ENCODE peak calls at places on chromosomes 16 and 17, in seven cellular contexts. B is sigmoid colon, T is smooth muscle cell of the brain vasculature, R is globus pallidus, E is MG63, S is AG08395, F is AG09309. I is an unnamed sample.

GRCh38 chr16:52363082-52363481 is 183.9 kb downstream of the TOX3 start:
- DNase-seq in B (no peak), R (no peak), F (no peak), T (no peak), E (no peak), S (no peak), I (no peak)

GRCh38 chr16:85527767-85528297 is 85.3 kb upstream of the GSE1 start:
- DNase-seq in F (no peak), E (no peak), S (no peak), B (no peak), R (no peak), T (no peak), I (no peak)

GRCh38 chr16:84751947-84752346 is 52.1 kb downstream of the USP10 start:
- DNase-seq in B (no peak), E (no peak), S (no peak), R (no peak), F (peak), T (no peak), I (peak)

GRCh38 chr16:12664334-12664733 is 139.4 kb downstream of the CPPED1 start:
- DNase-seq in B (no peak), R (no peak), F (no peak), T (no peak), E (no peak), S (no peak), I (no peak)

GRCh38 chr16:67668495-67669157 is 2.0 kb downstream of the C16orf86 start:
- DNase-seq in B (no peak), S (no peak), T (no peak), R (no peak), F (no peak), E (no peak), I (no peak)

GRCh38 chr17:34024303-34025178 is 230.5 kb upstream of the CCL2 start:
- DNase-seq in F (no peak), R (no peak), E (no peak), B (no peak), T (no peak), S (no peak), I (no peak)

GRCh38 chr16:51152691-51153261 is 1.7 kb upstream of the SALL1 start:
- DNase-seq in S (peak), R (peak), E (no peak), T (no peak), B (no peak), F (no peak), I (no peak)

GRCh38 chr17:76753061-76753961 is 15.4 kb downstream of the MFSD11 start:
- DNase-seq in B (no peak), T (no peak), F (no peak), R (no peak), E (no peak), S (no peak), I (no peak)

GRCh38 chr16:15460601-15461000 is 26.2 kb downstream of the BMERB1 start:
- DNase-seq in R (no peak), F (no peak), E (no peak), T (no peak), B (no peak), S (no peak), I (no peak)

GRCh38 chr17:42337442-42337841 is 49.1 kb downstream of the STAT5A start:
- DNase-seq in B (no peak), E (no peak), T (no peak), F (peak), R (no peak), S (peak), I (no peak)

GRCh38 chr16:27326738-27327585 is 13.2 kb downstream of the IL4R start:
- DNase-seq in B (peak), F (peak), S (peak), T (peak), R (no peak), E (peak), I (peak)

GRCh38 chr16:27752241-27752640 is 202.3 kb downstream of the KATNIP start:
- DNase-seq in B (no peak), T (no peak), F (no peak), S (no peak), R (no peak), E (no peak), I (no peak)

GRCh38 chr16:23635958-23636357 is 5.2 kb downstream of the PALB2 start:
- DNase-seq in T (no peak), S (no peak), F (no peak), E (no peak), R (no peak), B (no peak), I (no peak)

GRCh38 chr16:55478827-55479559 is at the start of gene MMP2:
- DNase-seq in F (no peak), S (peak), R (no peak), T (peak), B (peak), E (peak), I (no peak)

GRCh38 chr17:29068828-29069227 is 25.9 kb downstream of the PIPOX start:
- DNase-seq in R (peak), B (no peak), T (no peak), E (peak), F (no peak), S (no peak), I (no peak)

GRCh38 chr17:73346763-73347162 is 35.0 kb upstream of the CDC42EP4 start:
- DNase-seq in E (no peak), S (no peak), R (no peak), T (no peak), F (no peak), B (no peak), I (no peak)

GRCh38 chr17:56468840-56469239 is 124.7 kb upstream of the NOG start:
- DNase-seq in B (no peak), E (no peak), T (no peak), F (no peak), R (no peak), S (no peak), I (no peak)

GRCh38 chr17:75490953-75491649 is 24.2 kb downstream of the CASKIN2 start:
- DNase-seq in E (no peak), F (no peak), B (no peak), T (no peak), S (no peak), R (no peak), I (no peak)

GRCh38 chr17:79741751-79742588 is 11.2 kb downstream of the ENPP7 start:
- DNase-seq in R (peak), S (peak), E (peak), B (peak), F (no peak), T (no peak), I (peak)

GRCh38 chr17:80826955-80827645 is 164.5 kb upstream of the CHMP6 start:
- DNase-seq in S (peak), B (peak), T (peak), E (peak), F (peak), R (peak), I (no peak)

GRCh38 chr17:74280093-74280513 is 6.1 kb downstream of the DNAI2 start:
- DNase-seq in S (no peak), B (no peak), E (no peak), T (no peak), R (no peak), F (no peak), I (peak)

GRCh38 chr16:22645868-22646267 is 135.2 kb downstream of the NPIPB5 start:
- DNase-seq in E (no peak), B (no peak), S (no peak), F (no peak), T (no peak), R (no peak), I (no peak)

GRCh38 chr16:67157892-67158635 is 1.6 kb downstream of the TRADD start:
- DNase-seq in T (no peak), S (no peak), B (no peak), F (no peak), R (no peak), E (no peak), I (no peak)

GRCh38 chr17:1643293-1643998 is 2.1 kb downstream of the SCARF1 start:
- DNase-seq in B (no peak), S (no peak), R (no peak), F (no peak), T (no peak), E (no peak), I (peak)

GRCh38 chr16:78096386-78096785 is 3.1 kb upstream of the WWOX start:
- DNase-seq in F (no peak), R (no peak), B (no peak), T (no peak), S (no peak), E (no peak), I (no peak)

GRCh38 chr16:54361813-54362212 is 75.2 kb upstream of the IRX3 start:
- DNase-seq in T (no peak), R (no peak), S (no peak), F (no peak), B (no peak), E (no peak), I (no peak)

GRCh38 chr17:54968954-54969400 is 412 bp downstream of the STXBP4 start:
- DNase-seq in E (no peak), T (no peak), B (peak), R (no peak), S (peak), F (no peak), I (no peak)

I was measured in GM12892.